ENCODE peak calls at places on chromosomes 16 and 17, in five cellular contexts. One of them, this sample, is unnamed.

GRCh38 chr17:55817273-55817709 is 66.4 kb downstream of the PCTP start:
- DNase-seq in uterus: no peak
- DNase-seq in ascending aorta: no peak
- DNase-seq in H1: no peak
- DNase-seq in heart right ventricle: no peak
- DNase-seq in this sample: no peak

GRCh38 chr16:86492267-86492960 is 17.9 kb upstream of the FOXF1 start:
- DNase-seq in uterus: no peak
- DNase-seq in ascending aorta: no peak
- DNase-seq in H1: no peak
- DNase-seq in heart right ventricle: no peak
- DNase-seq in this sample: no peak

GRCh38 chr17:63626551-63627228 is 4.5 kb downstream of the MAP3K3 start:
- DNase-seq in uterus: no peak
- DNase-seq in ascending aorta: no peak
- DNase-seq in H1: no peak
- DNase-seq in heart right ventricle: no peak
- DNase-seq in this sample: no peak

GRCh38 chr17:43409131-43409530 is 10.3 kb downstream of the ARL4D start:
- DNase-seq in uterus: no peak
- DNase-seq in ascending aorta: no peak
- DNase-seq in H1: no peak
- DNase-seq in heart right ventricle: no peak
- DNase-seq in this sample: no peak

GRCh38 chr17:1413281-1413791 is 13.3 kb upstream of the YWHAE start:
- DNase-seq in uterus: peak
- DNase-seq in ascending aorta: peak
- DNase-seq in H1: no peak
- DNase-seq in heart right ventricle: peak
- DNase-seq in this sample: peak

GRCh38 chr17:34692932-34693331 is 113.5 kb downstream of the TMEM132E start:
- DNase-seq in uterus: no peak
- DNase-seq in ascending aorta: no peak
- DNase-seq in H1: no peak
- DNase-seq in heart right ventricle: no peak
- DNase-seq in this sample: no peak

GRCh38 chr17:54972406-54973138 is 4.0 kb downstream of the STXBP4 start:
- DNase-seq in uterus: no peak
- DNase-seq in ascending aorta: no peak
- DNase-seq in H1: no peak
- DNase-seq in heart right ventricle: no peak
- DNase-seq in this sample: no peak

GRCh38 chr16:22070361-22071351 is 21.7 kb upstream of the VWA3A start:
- DNase-seq in uterus: peak
- DNase-seq in ascending aorta: no peak
- DNase-seq in H1: no peak
- DNase-seq in heart right ventricle: no peak
- DNase-seq in this sample: no peak

GRCh38 chr16:19228057-19228456 is 57.5 kb upstream of the CLEC19A start:
- DNase-seq in uterus: no peak
- DNase-seq in ascending aorta: no peak
- DNase-seq in H1: no peak
- DNase-seq in heart right ventricle: no peak
- DNase-seq in this sample: no peak

GRCh38 chr17:32565401-32565800 is 78.6 kb downstream of the CDK5R1 start:
- DNase-seq in uterus: no peak
- DNase-seq in ascending aorta: no peak
- DNase-seq in H1: no peak
- DNase-seq in heart right ventricle: no peak
- DNase-seq in this sample: no peak

GRCh38 chr16:3123986-3124886 is 10.6 kb upstream of the ZNF213 start:
- DNase-seq in uterus: peak
- DNase-seq in ascending aorta: peak
- DNase-seq in H1: peak
- DNase-seq in heart right ventricle: peak
- DNase-seq in this sample: peak

GRCh38 chr16:10256855-10257641 is 74.8 kb upstream of the GRIN2A start:
- DNase-seq in uterus: peak
- DNase-seq in ascending aorta: no peak
- DNase-seq in H1: peak
- DNase-seq in heart right ventricle: peak
- DNase-seq in this sample: no peak

GRCh38 chr17:77352441-77352840 is 211.7 kb downstream of the SEC14L1 start:
- DNase-seq in uterus: no peak
- DNase-seq in ascending aorta: no peak
- DNase-seq in H1: no peak
- DNase-seq in heart right ventricle: no peak
- DNase-seq in this sample: peak

GRCh38 chr17:22268214-22268911 is 576.0 kb downstream of the KCNJ18 start:
- DNase-seq in uterus: no peak
- DNase-seq in ascending aorta: no peak
- DNase-seq in H1: no peak
- DNase-seq in heart right ventricle: no peak
- DNase-seq in this sample: peak

GRCh38 chr16:87338155-87338765 is 21.1 kb upstream of the C16orf95 start:
- DNase-seq in uterus: no peak
- DNase-seq in ascending aorta: no peak
- DNase-seq in H1: no peak
- DNase-seq in heart right ventricle: no peak
- DNase-seq in this sample: no peak

GRCh38 chr17:6830383-6830986 is 1.0 kb downstream of the TEKT1 start:
- DNase-seq in uterus: no peak
- DNase-seq in ascending aorta: no peak
- DNase-seq in H1: no peak
- DNase-seq in heart right ventricle: no peak
- DNase-seq in this sample: no peak

GRCh38 chr17:71023631-71024030 is 854.3 kb downstream of the KCNJ2 start:
- DNase-seq in uterus: no peak
- DNase-seq in ascending aorta: no peak
- DNase-seq in H1: no peak
- DNase-seq in heart right ventricle: no peak
- DNase-seq in this sample: no peak

GRCh38 chr16:81522141-81522701 is 77.6 kb downstream of the CMIP start:
- DNase-seq in uterus: no peak
- DNase-seq in ascending aorta: no peak
- DNase-seq in H1: peak
- DNase-seq in heart right ventricle: no peak
- DNase-seq in this sample: no peak

GRCh38 chr16:81523387-81524115 is 78.9 kb downstream of the CMIP start:
- DNase-seq in uterus: peak
- DNase-seq in ascending aorta: no peak
- DNase-seq in H1: no peak
- DNase-seq in heart right ventricle: no peak
- DNase-seq in this sample: no peak

GRCh38 chr16:81526935-81527334 is 82.3 kb downstream of the CMIP start:
- DNase-seq in uterus: peak
- DNase-seq in ascending aorta: no peak
- DNase-seq in H1: no peak
- DNase-seq in heart right ventricle: peak
- DNase-seq in this sample: no peak

GRCh38 chr16:81526199-81526598 is 81.6 kb downstream of the CMIP start:
- DNase-seq in uterus: no peak
- DNase-seq in ascending aorta: no peak
- DNase-seq in H1: no peak
- DNase-seq in heart right ventricle: no peak
- DNase-seq in this sample: no peak

DNA sequence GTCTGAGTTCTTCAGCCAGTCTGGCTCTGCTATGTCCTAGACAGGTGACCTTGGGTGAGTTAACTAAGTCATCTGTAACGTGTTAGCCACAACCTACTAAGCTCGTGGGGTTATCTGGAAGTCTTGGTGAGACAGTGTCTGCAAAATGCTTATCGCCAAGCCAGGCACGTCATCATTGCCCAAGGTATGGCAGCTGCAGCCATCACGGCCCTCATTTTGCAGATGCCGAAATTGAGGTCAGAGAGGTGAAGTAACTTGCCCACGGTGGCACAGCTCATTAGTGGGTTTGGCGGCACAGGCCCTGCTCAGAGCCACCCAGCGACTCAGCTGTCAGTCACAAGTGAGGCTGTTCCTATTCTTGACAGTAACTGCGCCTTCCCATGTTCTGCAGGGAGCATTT is 79.8 kb downstream of the CMIP start:
- DNase-seq in uterus: no peak
- DNase-seq in ascending aorta: no peak
- DNase-seq in H1: no peak
- DNase-seq in heart right ventricle: no peak
- DNase-seq in this sample: no peak
- H3K27ac ChIP-seq in uterus: no peak
- H3K27ac ChIP-seq in ascending aorta: no peak
- H3K27ac ChIP-seq in H1: no peak
- H3K27ac ChIP-seq in heart right ventricle: peak
- H3K27ac ChIP-seq in this sample: no peak

GRCh38 chr16:58848662-58849002 is 114.5 kb upstream of the GOT2 start:
- DNase-seq in uterus: no peak
- DNase-seq in ascending aorta: no peak
- DNase-seq in H1: no peak
- DNase-seq in heart right ventricle: no peak
- DNase-seq in this sample: no peak

GRCh38 chr16:58842156-58842555 is 108.0 kb upstream of the GOT2 start:
- DNase-seq in uterus: no peak
- DNase-seq in ascending aorta: no peak
- DNase-seq in H1: no peak
- DNase-seq in heart right ventricle: no peak
- DNase-seq in this sample: no peak

GRCh38 chr16:58842746-58843145 is 108.6 kb upstream of the GOT2 start:
- DNase-seq in uterus: no peak
- DNase-seq in ascending aorta: no peak
- DNase-seq in H1: no peak
- DNase-seq in heart right ventricle: no peak
- DNase-seq in this sample: no peak

GRCh38 chr16:58847902-58848661 is 114.0 kb upstream of the GOT2 start:
- DNase-seq in uterus: no peak
- DNase-seq in ascending aorta: no peak
- DNase-seq in H1: no peak
- DNase-seq in heart right ventricle: no peak
- DNase-seq in this sample: no peak

DNA sequence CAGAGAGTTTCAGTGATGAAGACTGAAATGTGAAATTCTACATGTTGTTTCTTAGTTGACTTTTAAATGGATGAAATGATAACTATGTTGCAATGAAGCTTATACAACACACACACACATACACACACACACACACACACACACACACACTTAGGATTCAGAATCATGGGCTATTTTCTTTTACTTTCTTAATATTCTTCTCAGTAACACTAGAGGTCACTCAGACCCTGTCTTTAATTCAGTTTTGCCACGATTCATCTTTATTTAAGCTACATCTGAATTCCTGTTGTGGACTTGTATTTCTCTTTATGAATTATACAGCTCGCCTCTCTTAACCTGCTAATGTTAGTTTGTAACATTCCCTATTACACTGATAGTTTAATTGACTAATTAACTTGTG is 109.6 kb upstream of the GOT2 start:
- DNase-seq in uterus: no peak
- DNase-seq in ascending aorta: no peak
- DNase-seq in H1: no peak
- DNase-seq in heart right ventricle: no peak
- DNase-seq in this sample: no peak
- TF ChIP-seq CTCF in uterus: peak
- TF ChIP-seq CTCF in ascending aorta: no peak
- TF ChIP-seq CTCF in H1: no peak
- TF ChIP-seq CTCF in heart right ventricle: no peak
- TF ChIP-seq CTCF in this sample: no peak

DNA sequence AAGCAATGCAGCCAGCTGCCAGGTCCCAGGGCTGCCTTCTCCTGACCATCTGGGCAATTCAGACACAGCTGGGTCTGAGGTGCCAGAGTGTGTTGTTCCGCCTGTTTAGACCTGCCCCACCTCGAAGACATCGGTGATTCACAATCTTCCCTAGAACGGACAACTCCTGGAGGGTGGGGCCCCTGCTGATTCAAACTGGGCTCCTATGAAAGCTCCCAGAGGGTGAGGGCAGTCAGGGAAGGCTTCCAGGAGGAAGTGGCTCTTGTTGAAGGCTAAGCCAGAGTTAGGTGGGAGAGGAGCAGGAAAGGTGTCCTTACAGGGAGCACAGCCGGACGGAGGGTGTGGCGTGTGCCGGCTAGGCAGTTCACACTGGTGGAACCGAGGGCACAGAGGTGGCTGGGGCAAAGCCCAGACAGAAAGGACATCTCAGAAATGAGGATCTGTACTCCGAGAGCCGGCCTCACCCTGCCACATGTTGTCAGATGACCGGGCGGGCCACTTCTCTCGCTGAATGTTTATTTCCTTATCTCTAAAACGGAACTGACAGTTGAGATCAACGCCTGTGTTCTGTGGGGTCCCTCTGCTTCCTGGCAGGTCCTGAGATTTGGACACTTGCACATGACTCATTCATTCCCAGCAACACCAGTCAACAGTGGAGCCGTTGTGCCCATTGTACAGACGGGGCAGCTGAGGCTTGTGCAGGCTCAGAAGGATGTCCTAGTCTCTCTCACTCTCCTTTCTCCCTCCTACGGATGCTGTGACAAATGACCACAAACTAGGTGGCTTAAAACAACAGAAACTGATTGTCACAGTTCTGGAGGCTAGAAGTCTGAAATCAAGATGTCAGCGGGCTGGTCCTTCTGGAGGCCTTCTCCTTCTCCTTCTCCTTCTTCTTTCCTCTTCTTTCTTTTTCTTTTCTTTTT is 26.9 kb upstream of the LITAF start:
- DNase-seq in uterus: no peak
- DNase-seq in ascending aorta: no peak
- DNase-seq in H1: no peak
- DNase-seq in heart right ventricle: peak
- DNase-seq in this sample: no peak
- H3K27ac ChIP-seq in uterus: no peak
- H3K27ac ChIP-seq in ascending aorta: no peak
- H3K27ac ChIP-seq in H1: no peak
- H3K27ac ChIP-seq in heart right ventricle: peak
- H3K27ac ChIP-seq in this sample: peak

DNA sequence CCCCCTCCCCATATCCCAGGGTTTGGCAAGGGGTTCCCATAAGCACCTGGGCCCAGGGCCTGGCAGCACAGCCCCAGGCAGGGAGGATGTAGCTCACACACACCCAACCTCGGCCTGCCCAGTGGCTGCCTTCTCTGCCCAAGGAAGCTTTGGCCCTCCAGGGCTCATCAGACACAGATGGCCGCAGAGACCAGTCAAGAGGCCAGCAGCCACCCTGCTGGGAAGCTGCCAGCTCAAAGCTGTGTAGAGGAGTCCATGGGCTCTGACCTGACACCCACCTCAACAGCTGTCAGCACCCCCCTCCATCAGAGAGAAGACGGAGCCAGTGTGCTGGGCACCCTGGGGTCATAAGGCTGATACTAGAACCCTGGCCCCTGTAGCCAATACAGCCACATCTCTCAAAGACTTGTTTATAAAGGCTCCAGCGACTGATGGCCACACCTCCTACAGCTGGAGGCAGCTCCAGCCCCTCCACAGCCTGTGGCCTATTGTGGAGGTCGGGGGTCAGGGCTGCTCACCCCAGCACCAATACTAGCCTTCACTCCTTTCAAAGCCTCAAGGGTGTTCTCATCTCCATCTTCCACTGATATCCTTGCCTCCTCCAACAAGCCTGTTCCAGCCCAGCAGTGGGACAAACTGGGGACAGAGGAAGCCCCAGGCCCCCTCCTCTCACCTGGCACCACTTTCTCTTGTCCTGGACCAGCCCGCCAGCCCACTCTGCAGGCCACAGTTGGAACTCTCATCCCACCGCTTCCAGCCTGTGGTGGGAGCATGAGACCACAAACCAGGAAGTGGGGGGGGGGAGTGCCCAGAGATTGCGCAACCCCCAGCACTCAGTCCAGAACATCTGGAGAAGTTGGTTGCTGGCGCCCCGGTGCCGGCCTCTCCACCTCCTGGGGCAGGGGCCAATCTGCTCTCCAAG is 2.2 kb upstream of the MPG start:
- DNase-seq in uterus: peak
- DNase-seq in ascending aorta: peak
- DNase-seq in H1: no peak
- DNase-seq in heart right ventricle: peak
- DNase-seq in this sample: peak
- TF ChIP-seq CTCF in uterus: no peak
- TF ChIP-seq CTCF in ascending aorta: peak
- TF ChIP-seq CTCF in H1: peak
- TF ChIP-seq CTCF in heart right ventricle: no peak
- TF ChIP-seq CTCF in this sample: no peak